ENCODE peak calls at places on chromosome 19, in five cellular contexts. A is central memory CD4-positive, alpha-beta T cell; S is GM23248; I is activated naive CD8-positive, alpha-beta T cell treated with anti-CD3 and anti-CD28 coated beads for 36 hours; B is activated gamma-delta T cell. K is an unnamed sample.

GRCh38 chr19:6556480-6556879 is 25.7 kb downstream of the TNFSF9 start:
- DNase-seq in A (no peak), S (peak; percentile 40), I (no peak), B (no peak), K (peak; percentile 31)

GRCh38 chr19:18401580-18402112 is 4.2 kb upstream of the LRRC25 start:
- DNase-seq in A (no peak), S (peak; percentile 77), I (no peak), B (no peak), K (peak; percentile 70)

GRCh38 chr19:49887653-49888477 is 8.8 kb downstream of the IL4I1 start:
- DNase-seq in A (no peak), S (no peak), I (no peak), B (no peak), K (no peak)

GRCh38 chr19:53333071-53333465 is 481 bp upstream of the ZNF845 start:
- DNase-seq in A (no peak), S (peak; percentile 73), I (peak; percentile 24), B (no peak), K (no peak)

GRCh38 chr19:50199254-50199545 is 4.2 kb upstream of the MYH14 start:
- DNase-seq in A (no peak), S (no peak), I (no peak), B (no peak), K (no peak)

GRCh38 chr19:23481043-23481442 is 85.8 kb upstream of the ZNF91 start:
- DNase-seq in A (no peak), S (no peak), I (no peak), B (no peak), K (no peak)

GRCh38 chr19:38433268-38433733 is at the start of gene RYR1:
- DNase-seq in A (no peak), S (peak; percentile 58), I (peak; percentile 50), B (no peak), K (peak; percentile 35)

GRCh38 chr19:21383980-21384582 is 12.9 kb upstream of the ZNF493 start:
- DNase-seq in A (no peak), S (no peak), I (no peak), B (no peak), K (no peak)

GRCh38 chr19:3479177-3479818 is 1.0 kb downstream of the SMIM24 start:
- DNase-seq in A (peak; percentile 31), S (peak; percentile 73), I (peak; percentile 49), B (no peak), K (peak; percentile 33)

GRCh38 chr19:35673121-35673804 is 6.9 kb downstream of the UPK1A start:
- DNase-seq in A (peak; percentile 29), S (peak; percentile 73), I (peak; percentile 58), B (no peak), K (peak; percentile 87)

GRCh38 chr19:45075215-45076028 is 856 bp downstream of the ZNF296 start:
- DNase-seq in A (peak; percentile 22), S (peak; percentile 26), I (peak; percentile 54), B (no peak), K (peak; percentile 56)

GRCh38 chr19:45739498-45740439 is 6.5 kb downstream of the MEIOSIN start:
- DNase-seq in A (no peak), S (no peak), I (no peak), B (no peak), K (no peak)

GRCh38 chr19:41914906-41915247 is 13.4 kb downstream of the ERFL start:
- DNase-seq in A (no peak), S (peak; percentile 37), I (no peak), B (no peak), K (no peak)

K was measured in EL.